ENCODE peak calls at places on chromosome 20, in six cellular contexts. E is NCI-H1048; N is NCI-H2171 treated with DMSO at 0.1 percent for 48 hours; G is naive thymus-derived CD8-positive, alpha-beta T cell; P is amygdala; A is activated CD4-positive, alpha-beta T cell treated with anti-CD3 and anti-CD28 coated beads for 36 hours. M is an unnamed sample.
A peak's percentile ranks its signal among the peaks of the same experiment; 100 is the strongest.

GRCh38 chr20:47792021-47792618 is 6.8 kb upstream of the SULF2 start:
- DNase-seq in E (no peak), A (peak; percentile 8), G (no peak), N (peak; percentile 83), P (no peak), M (peak; percentile 61)

GRCh38 chr20:23503649-23504048 is 12.7 kb downstream of the CST8 start:
- DNase-seq in G (no peak), A (no peak), P (no peak), E (no peak), N (no peak), M (no peak)

GRCh38 chr20:44834693-44835092 is 24.3 kb upstream of the RIMS4 start:
- DNase-seq in P (no peak), E (no peak), A (no peak), N (no peak), G (no peak), M (no peak)

GRCh38 chr20:60553095-60553494 is 594.9 kb downstream of the CDH26 start:
- DNase-seq in N (no peak), P (no peak), G (no peak), A (no peak), E (no peak), M (no peak)

GRCh38 chr20:16615199-16615598 is 42.0 kb upstream of the KIF16B start:
- DNase-seq in E (no peak), G (no peak), A (no peak), N (peak; percentile 26), P (no peak), M (no peak)

GRCh38 chr20:7694940-7695567 is 245.2 kb downstream of the HAO1 start:
- DNase-seq in A (no peak), E (no peak), G (no peak), N (no peak), P (no peak), M (no peak)

GRCh38 chr20:53773792-53774371 is 180.2 kb upstream of the ZNF217 start:
- DNase-seq in N (no peak), G (no peak), A (no peak), P (no peak), E (no peak), M (no peak)

GRCh38 chr20:34328928-34329677 is 25.9 kb upstream of the AHCY start:
- DNase-seq in G (no peak), N (no peak), A (no peak), P (no peak), E (no peak), M (no peak)

GRCh38 chr20:6212903-6213302 is 90.1 kb upstream of the FERMT1 start:
- DNase-seq in G (no peak), A (no peak), E (no peak), P (no peak), N (no peak), M (no peak)

GRCh38 chr20:41005361-41005729 is 23.3 kb upstream of the TOP1 start:
- DNase-seq in G (no peak), A (no peak), E (no peak), N (peak; percentile 87), P (no peak), M (no peak)